ENCODE peak calls at places on chromosomes 16 and 17, in four cellular contexts. F, V, W and E are unnamed samples.

GRCh38 chr16:46732561-46732960 is 15.6 kb downstream of the MYLK3 start:
- DNase-seq in F (no peak), W (no peak), V (no peak), E (no peak)

GRCh38 chr17:81406117-81406953 is 11.1 kb downstream of the BAHCC1 start:
- DNase-seq in V (no peak), W (no peak), F (peak), E (no peak)

GRCh38 chr16:54936979-54937672 is 6.5 kb downstream of the IRX5 start:
- DNase-seq in W (no peak), F (peak), V (no peak), E (no peak)

GRCh38 chr16:64627288-64627687 is 494.6 kb downstream of the CDH11 start:
- DNase-seq in F (no peak), W (no peak), V (no peak), E (no peak)

GRCh38 chr16:85308585-85309540 is 196.6 kb upstream of the CIBAR2 start:
- DNase-seq in W (no peak), V (no peak), F (no peak), E (no peak)

GRCh38 chr16:986925-987581 is 5.5 kb downstream of the SOX8 start:
- DNase-seq in F (no peak), W (no peak), V (no peak), E (no peak)

GRCh38 chr17:39822051-39822450 is 42.1 kb downstream of the IKZF3 start:
- DNase-seq in W (no peak), F (no peak), V (no peak), E (no peak)

GRCh38 chr17:80869476-80869875 is 122.2 kb upstream of the CHMP6 start:
- DNase-seq in W (no peak), V (no peak), F (no peak), E (no peak)

GRCh38 chr17:54494731-54495715 is 405.6 kb upstream of the TOM1L1 start:
- DNase-seq in V (no peak), F (no peak), W (no peak), E (no peak)

GRCh38 chr16:11700264-11701029 is 32.2 kb downstream of the SNN start:
- DNase-seq in V (peak), W (no peak), F (peak), E (no peak)

GRCh38 chr16:27214084-27214961 is 11.0 kb downstream of the KDM8 start:
- DNase-seq in V (no peak), W (no peak), F (no peak), E (no peak)

GRCh38 chr16:85423186-85423550 is 190.0 kb upstream of the GSE1 start:
- DNase-seq in W (no peak), V (no peak), F (no peak), E (no peak)

GRCh38 chr16:56938664-56939513 is 6.9 kb downstream of the HERPUD1 start:
- DNase-seq in V (no peak), F (no peak), W (no peak), E (peak)

GRCh38 chr17:80457236-80457856 is 19.1 kb downstream of the NPTX1 start:
- DNase-seq in F (no peak), V (no peak), W (no peak), E (no peak)

GRCh38 chr17:7613769-7614421 is 802 bp downstream of the FXR2 start:
- DNase-seq in W (no peak), V (peak), F (peak), E (no peak)

GRCh38 chr17:4947010-4947410 is 1.3 kb downstream of the PFN1 start:
- DNase-seq in F (no peak), W (no peak), V (no peak), E (no peak)

GRCh38 chr16:87604572-87605135 is 2.3 kb downstream of the JPH3 start:
- DNase-seq in V (no peak), W (no peak), F (no peak), E (no peak)

GRCh38 chr16:87602005-87602790 is at the start of gene JPH3:
- DNase-seq in F (no peak), W (peak), V (no peak), E (no peak)

GRCh38 chr16:87601322-87602004 is 845 bp upstream of the JPH3 start:
- DNase-seq in V (no peak), F (no peak), W (no peak), E (no peak)

GRCh38 chr16:87602821-87603683 is 744 bp downstream of the JPH3 start:
- DNase-seq in V (no peak), F (no peak), W (no peak), E (no peak)

DNA sequence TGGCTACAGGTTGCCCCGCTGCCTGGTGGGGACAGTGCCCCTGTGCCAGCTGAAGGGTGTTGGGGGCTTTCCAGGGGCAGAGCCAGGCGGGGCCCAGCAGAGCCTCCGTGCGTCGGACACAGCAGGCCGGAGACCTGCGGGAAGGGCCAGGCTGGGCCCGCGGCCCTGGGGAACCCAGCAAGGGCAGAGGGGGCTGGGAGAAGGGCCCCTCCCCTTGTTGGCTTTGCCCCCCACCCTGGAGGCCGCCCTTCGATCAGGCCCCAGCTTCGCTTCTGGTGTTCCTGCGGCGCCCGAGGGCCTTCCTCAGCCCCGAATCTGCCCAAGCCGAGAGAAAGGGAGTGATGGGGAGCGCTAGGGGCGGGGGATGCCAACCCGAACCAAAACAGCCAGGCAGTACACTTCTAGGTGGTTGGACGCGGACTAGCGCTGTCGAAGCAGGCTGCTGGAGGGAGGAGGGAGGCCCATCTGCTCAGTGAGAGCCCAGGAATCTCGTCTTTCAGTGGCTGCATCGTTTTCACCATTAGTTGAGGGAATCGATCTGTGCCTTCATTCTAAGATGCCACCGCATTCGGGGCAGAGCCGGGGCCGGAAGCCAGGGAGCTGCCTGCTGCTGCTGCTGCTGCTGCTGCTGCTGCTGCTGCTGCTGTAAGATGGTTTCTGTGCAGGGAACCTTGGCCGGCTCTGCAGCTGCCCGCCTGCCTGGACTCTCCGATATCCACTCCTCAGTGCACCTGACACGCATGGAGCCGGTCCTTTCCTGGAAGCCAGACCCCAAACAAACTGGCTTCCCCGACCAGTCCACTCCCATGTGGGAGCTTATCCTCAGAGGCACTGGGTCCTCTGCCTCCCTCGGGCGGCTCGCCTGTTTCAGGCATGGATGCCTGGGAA is 1.6 kb downstream of the JPH3 start:
- DNase-seq in W (no peak), F (no peak), V (no peak), E (no peak)
- H3K14ac ChIP-seq in W (no peak), F (no peak), V (no peak), E (no peak)

DNA sequence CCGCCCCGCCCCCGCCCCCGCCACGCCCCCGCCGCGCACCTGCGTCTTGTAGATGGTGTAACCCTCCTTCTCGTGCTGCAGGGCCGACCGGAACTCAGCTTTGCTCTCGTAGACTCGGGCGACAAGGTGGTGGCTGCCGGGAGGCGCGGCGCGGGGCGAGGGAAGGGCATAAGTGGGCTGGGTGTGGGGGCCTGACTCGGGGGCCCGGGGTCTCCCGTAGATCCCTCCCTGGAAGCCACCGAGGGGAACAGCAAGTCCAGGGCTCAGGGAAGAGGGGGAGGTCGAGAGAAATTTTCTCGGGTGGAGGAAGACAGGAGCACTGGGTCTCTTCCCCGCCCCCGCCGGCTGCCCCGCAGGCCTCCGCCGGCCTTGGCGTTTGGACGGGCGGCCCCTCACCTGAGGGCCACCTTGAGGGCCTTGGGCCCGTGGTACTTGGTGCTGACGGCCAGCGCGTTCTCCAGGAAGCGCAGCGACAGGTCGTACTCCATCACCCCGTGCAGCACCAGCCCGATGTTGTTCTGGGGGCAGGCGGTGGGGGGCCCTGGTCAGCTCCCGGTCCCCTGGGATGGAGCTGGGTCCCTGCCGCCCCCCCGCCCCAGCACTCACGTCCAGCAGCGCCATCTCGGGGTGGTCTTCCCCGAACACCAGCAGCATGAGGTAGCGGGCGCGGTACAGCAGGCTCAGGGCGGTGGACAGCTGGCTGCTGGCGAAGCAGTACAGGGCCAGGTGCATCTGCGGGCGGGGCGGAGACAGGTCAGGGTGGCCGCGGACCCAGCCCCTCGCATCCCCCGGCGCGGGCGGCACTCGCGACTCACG is 19.4 kb downstream of the CLUH start:
- DNase-seq in W (no peak), V (no peak), F (no peak), E (no peak)
- H3K14ac ChIP-seq in W (no peak), V (no peak), F (no peak), E (no peak)

DNA sequence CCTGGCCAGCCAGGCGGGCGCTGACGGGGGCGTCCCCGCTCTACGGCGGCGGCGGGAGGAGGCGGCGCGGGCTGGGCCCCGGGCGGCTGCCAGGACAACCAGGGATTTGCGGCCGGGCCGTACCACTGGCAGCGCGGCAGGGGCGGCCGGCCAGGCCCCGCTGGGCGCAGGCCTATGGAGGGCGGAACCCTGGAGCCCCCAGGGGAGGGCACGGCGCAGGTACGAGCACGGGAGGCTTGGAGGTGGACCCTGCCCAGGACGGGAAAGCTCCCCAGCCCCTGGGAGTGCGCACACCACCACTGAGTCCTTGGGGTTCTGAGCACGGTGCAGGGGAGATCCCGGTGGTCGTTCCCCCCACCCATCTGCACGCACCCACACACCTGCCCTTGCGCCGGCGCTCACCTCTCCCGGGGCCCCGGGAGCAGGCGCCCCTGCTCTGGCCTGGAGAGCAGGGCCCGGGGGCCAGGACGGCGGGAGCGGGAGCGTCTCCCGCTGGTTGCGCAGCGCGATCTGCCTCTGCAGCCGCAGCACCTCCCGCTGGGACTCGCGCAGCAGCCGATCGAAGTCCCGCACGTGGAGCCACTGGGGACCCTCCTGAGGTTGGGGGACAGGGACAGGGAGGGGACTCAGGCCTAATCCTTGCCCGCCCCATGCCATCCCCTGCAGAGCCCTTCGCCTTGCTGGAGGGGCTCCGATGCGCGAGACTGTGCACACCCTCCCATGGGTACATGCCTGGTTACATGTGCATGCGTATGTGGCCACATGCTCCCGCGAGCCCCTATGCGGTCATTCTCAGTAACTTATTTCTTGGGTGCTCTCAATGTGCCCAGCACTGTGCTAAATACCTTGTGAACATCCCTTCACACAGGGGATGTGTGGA is 3.9 kb downstream of the TSPOAP1 start:
- DNase-seq in W (no peak), F (peak), V (peak), E (no peak)
- H3K14ac ChIP-seq in W (no peak), F (no peak), V (peak), E (peak)

GRCh38 chr17:6215071-6216035 is 145.2 kb downstream of the WSCD1 start:
- DNase-seq in W (no peak), V (no peak), F (no peak), E (no peak)

GRCh38 chr17:6209829-6210228 is 139.7 kb downstream of the WSCD1 start:
- DNase-seq in F (no peak), V (no peak), W (no peak), E (peak)

GRCh38 chr17:6212766-6213165 is 142.6 kb downstream of the WSCD1 start:
- DNase-seq in F (no peak), V (no peak), W (no peak), E (no peak)

GRCh38 chr17:6218333-6218732 is 148.2 kb downstream of the WSCD1 start:
- DNase-seq in W (no peak), V (no peak), F (no peak), E (no peak)

GRCh38 chr17:6213859-6214258 is 143.7 kb downstream of the WSCD1 start:
- DNase-seq in W (no peak), F (no peak), V (no peak), E (no peak)
- H3K14ac ChIP-seq in W (no peak), F (no peak), V (no peak), E (no peak)

GRCh38 chr16:15979801-15980200 is 30.4 kb downstream of the ABCC1 start:
- DNase-seq in W (no peak), F (no peak), V (no peak), E (no peak)

GRCh38 chr16:15973997-15974396 is 24.6 kb downstream of the ABCC1 start:
- DNase-seq in V (no peak), F (no peak), W (no peak), E (no peak)

GRCh38 chr16:15975172-15975571 is 25.8 kb downstream of the ABCC1 start:
- DNase-seq in V (no peak), F (peak), W (no peak), E (no peak)

GRCh38 chr16:15976225-15976812 is 26.9 kb downstream of the ABCC1 start:
- DNase-seq in V (no peak), W (no peak), F (no peak), E (no peak)

GRCh38 chr16:15976929-15977637 is 27.7 kb downstream of the ABCC1 start:
- DNase-seq in W (no peak), V (peak), F (peak), E (no peak)
- H3K14ac ChIP-seq in W (no peak), V (peak), F (no peak), E (no peak)

GRCh38 chr16:8798174-8798527 is 512 bp downstream of the PMM2 start:
- DNase-seq in W (no peak), V (peak), F (no peak), E (no peak)

GRCh38 chr16:8796469-8797363 is 723 bp downstream of the TMEM186 start:
- DNase-seq in F (no peak), W (no peak), V (no peak), E (no peak)

GRCh38 chr16:8795818-8796217 is 1.6 kb downstream of the TMEM186 start:
- DNase-seq in F (no peak), W (no peak), V (no peak), E (no peak)

GRCh38 chr16:8798535-8799157 is 1.0 kb downstream of the PMM2 start:
- DNase-seq in F (peak), V (no peak), W (no peak), E (no peak)

GRCh38 chr16:8797364-8798173 is at the start of the genes PMM2 and TMEM186:
- DNase-seq in V (peak), W (peak), F (peak), E (peak)
- H3K14ac ChIP-seq in V (peak), W (no peak), F (peak), E (peak)

DNA sequence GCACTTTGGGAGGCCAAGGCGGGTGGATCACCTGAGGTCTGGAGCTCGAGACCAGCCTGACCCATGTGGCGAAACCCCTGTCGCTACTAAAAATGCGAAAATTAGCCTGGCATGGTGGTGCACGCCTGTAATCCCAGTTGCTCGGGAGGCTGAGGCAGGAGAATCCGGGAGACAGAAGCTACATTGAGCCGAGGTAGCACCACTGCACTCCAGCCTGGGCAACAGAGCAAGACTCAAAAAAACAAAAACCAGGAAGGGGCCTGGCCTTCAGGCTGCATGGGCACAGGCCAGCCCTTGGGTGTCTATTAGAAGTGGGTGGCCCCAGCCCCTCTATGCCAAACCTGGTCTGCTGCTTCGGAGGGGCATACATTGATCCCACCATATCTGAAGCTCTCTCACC is 56.0 kb downstream of the PSMD12 start:
- DNase-seq in V (no peak), W (no peak), F (no peak), E (no peak)
- H3K14ac ChIP-seq in V (no peak), W (no peak), F (no peak), E (no peak)

GRCh38 chr16:2462031-2462866 is 2.3 kb downstream of the TEDC2 start:
- DNase-seq in F (no peak), W (no peak), V (no peak), E (no peak)
- H3K14ac ChIP-seq in F (no peak), W (no peak), V (no peak), E (no peak)